ENCODE peak calls at places on chromosomes 7 and 10, in eight cellular contexts. One of them, this sample, is unnamed. For H3K4me1, the result is how much of the 10 kb centered on the place peaks cover.

GRCh38 chr7:1926908-1927306 is 256.8 kb downstream of the ELFN1 start:
- DNase-seq in A549: no peak
- DNase-seq in upper lobe of left lung: no peak
- DNase-seq in tibial artery: no peak
- DNase-seq in MM.1S: no peak
- DNase-seq in heart left ventricle: no peak
- DNase-seq in GM12878: no peak
- DNase-seq in prostate gland: no peak
- DNase-seq in this sample: no peak

GRCh38 chr7:22665816-22666375 is 61.1 kb upstream of the IL6 start:
- DNase-seq in A549: no peak
- DNase-seq in tibial artery: no peak
- DNase-seq in prostate gland: no peak
- DNase-seq in heart left ventricle: no peak
- DNase-seq in MM.1S: no peak
- DNase-seq in GM12878: no peak
- DNase-seq in upper lobe of left lung: no peak
- DNase-seq in this sample: no peak

GRCh38 chr10:117240730-117241529 is at the start of gene SLC18A2:
- DNase-seq in A549: no peak
- DNase-seq in tibial artery: no peak
- DNase-seq in GM12878: no peak
- DNase-seq in MM.1S: no peak
- DNase-seq in upper lobe of left lung: peak
- DNase-seq in prostate gland: no peak
- DNase-seq in heart left ventricle: no peak
- DNase-seq in this sample: no peak

GRCh38 chr10:112126172-112126571 is 57.4 kb downstream of the GPAM start:
- DNase-seq in heart left ventricle: no peak
- DNase-seq in MM.1S: no peak
- DNase-seq in tibial artery: no peak
- DNase-seq in upper lobe of left lung: no peak
- DNase-seq in GM12878: no peak
- DNase-seq in prostate gland: no peak
- DNase-seq in A549: no peak
- DNase-seq in this sample: no peak

GRCh38 chr10:16016688-16017087 is 156.4 kb upstream of the MINDY3 start:
- DNase-seq in heart left ventricle: no peak
- DNase-seq in A549: no peak
- DNase-seq in tibial artery: no peak
- DNase-seq in GM12878: no peak
- DNase-seq in prostate gland: no peak
- DNase-seq in MM.1S: no peak
- DNase-seq in upper lobe of left lung: no peak
- DNase-seq in this sample: no peak

GRCh38 chr7:10474048-10474447 is 499.6 kb upstream of the PHF14 start:
- DNase-seq in GM12878: no peak
- DNase-seq in prostate gland: no peak
- DNase-seq in upper lobe of left lung: no peak
- DNase-seq in tibial artery: no peak
- DNase-seq in A549: no peak
- DNase-seq in heart left ventricle: no peak
- DNase-seq in MM.1S: no peak
- DNase-seq in this sample: no peak

GRCh38 chr10:112389147-112389822 is 15.4 kb downstream of the ACSL5 start:
- DNase-seq in tibial artery: no peak
- DNase-seq in heart left ventricle: no peak
- DNase-seq in MM.1S: no peak
- DNase-seq in upper lobe of left lung: no peak
- DNase-seq in GM12878: peak
- DNase-seq in A549: peak
- DNase-seq in prostate gland: no peak
- DNase-seq in this sample: no peak

GRCh38 chr7:133932591-133932990 is 194.5 kb upstream of the LRGUK start:
- DNase-seq in MM.1S: no peak
- DNase-seq in upper lobe of left lung: no peak
- DNase-seq in GM12878: no peak
- DNase-seq in heart left ventricle: no peak
- DNase-seq in prostate gland: no peak
- DNase-seq in tibial artery: no peak
- DNase-seq in A549: no peak
- DNase-seq in this sample: no peak

GRCh38 chr10:15740261-15740660 is 20.5 kb upstream of the ITGA8 start:
- DNase-seq in upper lobe of left lung: no peak
- DNase-seq in GM12878: no peak
- DNase-seq in heart left ventricle: no peak
- DNase-seq in MM.1S: no peak
- DNase-seq in prostate gland: no peak
- DNase-seq in A549: no peak
- DNase-seq in tibial artery: no peak
- DNase-seq in this sample: no peak

GRCh38 chr7:54877683-54878082 is 118.7 kb upstream of the SEC61G start:
- DNase-seq in prostate gland: peak
- DNase-seq in upper lobe of left lung: no peak
- DNase-seq in heart left ventricle: no peak
- DNase-seq in MM.1S: no peak
- DNase-seq in tibial artery: no peak
- DNase-seq in A549: no peak
- DNase-seq in GM12878: no peak
- DNase-seq in this sample: no peak

GRCh38 chr10:124473070-124473469 is 11.4 kb downstream of the LHPP start:
- DNase-seq in MM.1S: no peak
- DNase-seq in prostate gland: no peak
- DNase-seq in GM12878: no peak
- DNase-seq in upper lobe of left lung: no peak
- DNase-seq in A549: no peak
- DNase-seq in heart left ventricle: no peak
- DNase-seq in tibial artery: no peak
- DNase-seq in this sample: no peak

GRCh38 chr10:124472071-124472470 is 10.4 kb downstream of the LHPP start:
- DNase-seq in MM.1S: no peak
- DNase-seq in upper lobe of left lung: no peak
- DNase-seq in GM12878: no peak
- DNase-seq in prostate gland: no peak
- DNase-seq in heart left ventricle: no peak
- DNase-seq in tibial artery: no peak
- DNase-seq in A549: no peak
- DNase-seq in this sample: no peak

GRCh38 chr10:124469956-124470484 is 8.4 kb downstream of the LHPP start:
- DNase-seq in heart left ventricle: no peak
- DNase-seq in prostate gland: no peak
- DNase-seq in A549: no peak
- DNase-seq in tibial artery: no peak
- DNase-seq in upper lobe of left lung: peak
- DNase-seq in MM.1S: no peak
- DNase-seq in GM12878: no peak
- DNase-seq in this sample: no peak

GRCh38 chr10:124468624-124469023 is 7.0 kb downstream of the LHPP start:
- DNase-seq in A549: no peak
- DNase-seq in MM.1S: no peak
- DNase-seq in GM12878: no peak
- DNase-seq in upper lobe of left lung: no peak
- DNase-seq in prostate gland: no peak
- DNase-seq in tibial artery: no peak
- DNase-seq in heart left ventricle: no peak
- DNase-seq in this sample: no peak

GRCh38 chr10:124470544-124471449 is 9.2 kb downstream of the LHPP start:
- DNase-seq in MM.1S: no peak
- DNase-seq in tibial artery: no peak
- DNase-seq in prostate gland: no peak
- DNase-seq in upper lobe of left lung: no peak
- DNase-seq in GM12878: no peak
- DNase-seq in heart left ventricle: no peak
- DNase-seq in A549: peak
- DNase-seq in this sample: no peak
- H3K4me1 ChIP-seq in MM.1S: under half
- H3K4me1 ChIP-seq in tibial artery: under half
- H3K4me1 ChIP-seq in prostate gland: under half
- H3K4me1 ChIP-seq in upper lobe of left lung: under half
- H3K4me1 ChIP-seq in GM12878: under half
- H3K4me1 ChIP-seq in heart left ventricle: under half
- H3K4me1 ChIP-seq in A549: under half
- H3K4me1 ChIP-seq in this sample: under half

GRCh38 chr10:17453035-17453376 is 1.4 kb downstream of the ST8SIA6 start:
- DNase-seq in tibial artery: no peak
- DNase-seq in upper lobe of left lung: no peak
- DNase-seq in prostate gland: no peak
- DNase-seq in MM.1S: no peak
- DNase-seq in GM12878: no peak
- DNase-seq in heart left ventricle: no peak
- DNase-seq in A549: peak
- DNase-seq in this sample: no peak
- H3K27ac ChIP-seq in tibial artery: no peak
- H3K27ac ChIP-seq in upper lobe of left lung: peak
- H3K27ac ChIP-seq in prostate gland: peak
- H3K27ac ChIP-seq in MM.1S: no peak
- H3K27ac ChIP-seq in GM12878: no peak
- H3K27ac ChIP-seq in heart left ventricle: peak
- H3K27ac ChIP-seq in A549: peak
- H3K27ac ChIP-seq in this sample: no peak

GRCh38 chr7:129144834-129145668 is 544 bp downstream of the TSPAN33 start:
- DNase-seq in heart left ventricle: no peak
- DNase-seq in upper lobe of left lung: no peak
- DNase-seq in GM12878: no peak
- DNase-seq in tibial artery: no peak
- DNase-seq in A549: no peak
- DNase-seq in prostate gland: no peak
- DNase-seq in MM.1S: no peak
- DNase-seq in this sample: no peak
- TF ChIP-seq CTCF in heart left ventricle: peak
- TF ChIP-seq CTCF in upper lobe of left lung: no peak
- TF ChIP-seq CTCF in GM12878: peak
- TF ChIP-seq CTCF in tibial artery: no peak
- TF ChIP-seq CTCF in A549: peak
- TF ChIP-seq CTCF in prostate gland: no peak
- TF ChIP-seq CTCF in MM.1S: peak
- TF ChIP-seq CTCF in this sample: no peak

DNA sequence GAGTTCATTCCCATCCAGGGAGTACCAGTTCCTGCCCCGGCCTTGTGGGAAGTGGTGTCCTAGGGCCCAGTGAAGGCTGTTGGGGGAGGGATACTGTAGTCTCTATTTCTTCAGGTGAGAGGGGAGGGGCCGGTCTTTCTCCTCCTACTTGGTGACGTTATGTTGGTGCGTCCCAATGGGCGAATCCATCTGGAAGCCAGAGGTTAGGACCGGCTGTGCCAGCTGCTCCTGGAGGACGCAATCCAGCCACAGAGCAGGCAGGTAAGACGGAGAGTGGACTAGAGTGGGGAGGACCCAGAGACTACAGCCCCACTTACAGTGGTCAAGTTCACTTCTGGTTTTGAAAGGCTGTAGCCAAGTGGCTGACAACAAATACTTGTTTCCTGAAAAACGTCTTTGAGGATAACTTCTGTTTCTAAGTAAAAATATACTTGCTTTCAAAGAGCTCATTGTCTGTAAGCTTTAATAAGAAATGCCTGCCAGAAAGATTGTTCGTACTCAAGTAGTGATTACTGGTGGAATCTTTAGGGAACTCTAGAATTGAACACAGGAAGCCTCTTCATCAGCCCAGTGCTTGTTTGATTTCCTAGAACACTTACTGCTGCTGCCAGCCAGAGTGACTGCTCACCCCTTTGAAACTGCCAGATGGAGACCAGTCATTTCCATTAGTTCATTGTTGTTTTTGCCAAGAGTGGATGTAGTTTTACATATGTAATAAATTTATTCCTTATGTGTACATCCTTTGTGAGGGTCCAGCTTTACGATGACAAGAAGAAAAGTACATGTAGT is 25.4 kb downstream of the RBM33 start:
- DNase-seq in tibial artery: no peak
- DNase-seq in upper lobe of left lung: no peak
- DNase-seq in heart left ventricle: no peak
- DNase-seq in MM.1S: no peak
- DNase-seq in GM12878: no peak
- DNase-seq in prostate gland: no peak
- DNase-seq in A549: no peak
- DNase-seq in this sample: no peak
- H3K4me1 ChIP-seq in tibial artery: under half
- H3K4me1 ChIP-seq in upper lobe of left lung: half or more
- H3K4me1 ChIP-seq in heart left ventricle: under half
- H3K4me1 ChIP-seq in MM.1S: under half
- H3K4me1 ChIP-seq in GM12878: under half
- H3K4me1 ChIP-seq in prostate gland: under half
- H3K4me1 ChIP-seq in A549: under half
- H3K4me1 ChIP-seq in this sample: under half

GRCh38 chr7:91565499-91566331 is 301.5 kb downstream of the FZD1 start:
- DNase-seq in upper lobe of left lung: peak
- DNase-seq in A549: no peak
- DNase-seq in GM12878: no peak
- DNase-seq in prostate gland: peak
- DNase-seq in MM.1S: no peak
- DNase-seq in heart left ventricle: no peak
- DNase-seq in tibial artery: no peak
- DNase-seq in this sample: peak
- H3K27ac ChIP-seq in upper lobe of left lung: no peak
- H3K27ac ChIP-seq in A549: no peak
- H3K27ac ChIP-seq in GM12878: no peak
- H3K27ac ChIP-seq in prostate gland: peak
- H3K27ac ChIP-seq in MM.1S: no peak
- H3K27ac ChIP-seq in heart left ventricle: no peak
- H3K27ac ChIP-seq in tibial artery: no peak
- H3K27ac ChIP-seq in this sample: no peak

DNA sequence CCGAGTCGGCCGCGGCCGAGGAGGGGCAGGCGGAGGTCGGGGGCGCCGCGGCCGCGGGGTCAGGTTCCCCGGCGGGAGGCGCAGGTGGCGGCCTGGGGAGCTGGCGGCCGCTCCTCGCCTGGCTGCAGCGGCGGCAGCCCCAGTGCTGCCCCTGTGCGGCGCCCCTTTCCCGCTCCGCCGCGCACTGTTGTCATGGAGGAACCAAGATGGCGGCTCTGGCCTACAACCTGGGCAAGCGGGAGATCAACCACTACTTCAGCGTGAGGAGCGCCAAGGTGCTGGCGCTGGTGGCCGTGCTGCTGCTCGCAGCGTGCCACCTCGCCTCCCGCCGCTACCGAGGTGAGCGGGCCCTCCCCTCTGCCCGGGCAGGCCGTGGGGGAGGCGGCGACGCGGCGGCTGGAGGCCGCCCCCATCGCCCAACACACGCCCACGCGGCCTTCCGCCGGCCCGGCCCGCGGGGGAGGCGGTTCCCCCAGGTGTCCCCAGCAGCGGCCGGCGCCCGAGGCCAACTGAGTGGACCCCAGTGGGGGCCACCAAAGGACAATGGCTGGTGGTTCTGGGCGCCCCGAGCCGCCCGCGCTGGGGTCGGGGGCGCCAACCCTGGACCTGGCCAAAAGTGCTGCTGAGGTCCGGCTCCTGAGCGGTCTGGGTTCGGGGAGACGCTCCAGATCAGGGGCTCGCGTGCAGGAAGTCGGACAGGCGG is 421 bp downstream of the CASD1 start:
- DNase-seq in heart left ventricle: peak
- DNase-seq in A549: peak
- DNase-seq in MM.1S: peak
- DNase-seq in prostate gland: peak
- DNase-seq in upper lobe of left lung: peak
- DNase-seq in tibial artery: peak
- DNase-seq in GM12878: peak
- DNase-seq in this sample: peak
- TF ChIP-seq CTCF in heart left ventricle: peak
- TF ChIP-seq CTCF in A549: peak
- TF ChIP-seq CTCF in MM.1S: no peak
- TF ChIP-seq CTCF in prostate gland: no peak
- TF ChIP-seq CTCF in upper lobe of left lung: no peak
- TF ChIP-seq CTCF in tibial artery: no peak
- TF ChIP-seq CTCF in GM12878: peak
- TF ChIP-seq CTCF in this sample: no peak

This sample was measured in testis.